ENCODE peak calls at places on chromosomes 11 and 22, in ten cellular contexts. J is fibroblast of mammary gland; I is pons; W is NCI-H1092; O is RPMI7951; F is stimulated activated CD8-positive, alpha-beta memory T cell treated with anti-CD3 and anti-CD28 coated beads, Interleukin-4, amount 100 ng/mL, for 1 hour; Z is stimulated activated CD4-positive, alpha-beta T cell treated with anti-CD3 and anti-CD28 coated beads, TNF-alpha, amount 100 ng/mL, for 48 hours; Q is brain microvascular endothelial cell; V is esophagus muscularis mucosa; C is NCI-H1436. K is an unnamed sample.

GRCh38 chr11:69573751-69574382 is 67.1 kb upstream of the CCND1 start:
- DNase-seq in J (no peak), I (no peak), W (no peak), O (no peak), F (no peak), Z (no peak), Q (no peak), V (no peak), C (no peak), K (no peak)

GRCh38 chr22:19916006-19916405 is 25.6 kb upstream of the COMT start:
- DNase-seq in J (no peak), I (no peak), W (no peak), O (no peak), F (no peak), Z (no peak), Q (no peak), V (no peak), C (no peak), K (no peak)

GRCh38 chr22:25853501-25853900 is 111.5 kb downstream of the MYO18B start:
- DNase-seq in J (no peak), I (no peak), W (no peak), O (peak; percentile 67), F (no peak), Z (no peak), Q (no peak), V (no peak), C (no peak), K (no peak)

GRCh38 chr11:93287434-93287833 is 43.1 kb upstream of the DEUP1 start:
- DNase-seq in J (no peak), I (no peak), W (no peak), O (no peak), F (no peak), Z (no peak), Q (no peak), V (no peak), C (no peak), K (no peak)

GRCh38 chr11:128734439-128735224 is 40.8 kb downstream of the FLI1 start:
- DNase-seq in J (no peak), I (peak; percentile 78), W (no peak), O (no peak), F (no peak), Z (no peak), Q (no peak), V (no peak), C (no peak), K (no peak)

GRCh38 chr11:22331771-22332170 is 6.4 kb upstream of the SLC17A6 start:
- DNase-seq in J (no peak), I (no peak), W (no peak), O (no peak), F (no peak), Z (no peak), Q (no peak), V (no peak), C (no peak), K (no peak)

GRCh38 chr11:2193099-2193886 is 21.7 kb upstream of the TH start:
- DNase-seq in J (no peak), I (no peak), W (no peak), O (no peak), F (no peak), Z (no peak), Q (no peak), V (no peak), C (no peak), K (no peak)

GRCh38 chr11:33996498-33997454 is 54.8 kb upstream of the CAPRIN1 start:
- DNase-seq in J (peak; percentile 76), I (peak; percentile 83), W (peak; percentile 57), O (peak; percentile 60), F (peak; percentile 53), Z (peak; percentile 61), Q (peak; percentile 77), V (no peak), C (peak; percentile 73), K (peak; percentile 58)

GRCh38 chr11:113782134-113782533 is 2.5 kb downstream of the CLDN25 start:
- DNase-seq in J (no peak), I (no peak), W (no peak), O (no peak), F (no peak), Z (no peak), Q (no peak), V (no peak), C (no peak), K (no peak)

GRCh38 chr11:103903621-103904323 is 132.7 kb upstream of the DDI1 start:
- DNase-seq in J (no peak), I (no peak), W (no peak), O (no peak), F (no peak), Z (no peak), Q (no peak), V (no peak), C (no peak), K (no peak)

GRCh38 chr11:64060861-64061444 is 25.2 kb downstream of the FLRT1 start:
- DNase-seq in J (peak; percentile 10), I (peak; percentile 53), W (peak; percentile 31), O (no peak), F (no peak), Z (peak; percentile 14), Q (peak; percentile 9), V (no peak), C (peak; percentile 41), K (peak; percentile 98)

GRCh38 chr11:59753650-59754493 is 1.3 kb upstream of the STX3 start:
- DNase-seq in J (peak; percentile 73), I (peak; percentile 88), W (peak; percentile 71), O (peak; percentile 77), F (peak; percentile 80), Z (peak; percentile 74), Q (peak; percentile 62), V (peak; percentile 97), C (peak; percentile 59), K (peak; percentile 74)

GRCh38 chr11:65869643-65870306 is 2.8 kb downstream of the EFEMP2 start:
- DNase-seq in J (no peak), I (no peak), W (no peak), O (no peak), F (no peak), Z (no peak), Q (no peak), V (no peak), C (no peak), K (no peak)

GRCh38 chr11:119222308-119222707 is 16.2 kb downstream of the CBL start:
- DNase-seq in J (peak; percentile 69), I (peak; percentile 78), W (peak; percentile 52), O (peak; percentile 16), F (no peak), Z (no peak), Q (peak; percentile 5), V (no peak), C (peak; percentile 1), K (peak; percentile 53)

GRCh38 chr11:45146072-45147016 is at the start of gene PRDM11:
- DNase-seq in J (peak; percentile 68), I (peak; percentile 31), W (peak; percentile 57), O (peak; percentile 70), F (peak; percentile 27), Z (no peak), Q (peak; percentile 66), V (no peak), C (peak; percentile 64), K (peak; percentile 47)

GRCh38 chr11:68993546-68993945 is 12.8 kb upstream of the MRGPRD start:
- DNase-seq in J (no peak), I (no peak), W (no peak), O (no peak), F (no peak), Z (no peak), Q (no peak), V (no peak), C (no peak), K (no peak)

GRCh38 chr22:50439314-50440250 is 35.3 kb downstream of the SBF1 start:
- DNase-seq in J (no peak), I (no peak), W (no peak), O (no peak), F (no peak), Z (no peak), Q (no peak), V (no peak), C (no peak), K (no peak)

GRCh38 chr22:46738642-46738960 is 549 bp upstream of the CERK start:
- DNase-seq in J (no peak), I (no peak), W (no peak), O (no peak), F (no peak), Z (no peak), Q (no peak), V (no peak), C (no peak), K (no peak)

GRCh38 chr11:28999620-29000019 is 891.4 kb downstream of the METTL15 start:
- DNase-seq in J (no peak), I (peak; percentile 11), W (no peak), O (no peak), F (no peak), Z (no peak), Q (no peak), V (no peak), C (no peak), K (no peak)

GRCh38 chr11:12599408-12600143 is 74.6 kb upstream of the TEAD1 start:
- DNase-seq in J (peak; percentile 29), I (peak; percentile 12), W (peak; percentile 33), O (peak; percentile 43), F (no peak), Z (peak; percentile 22), Q (no peak), V (no peak), C (no peak), K (peak; percentile 8)

GRCh38 chr11:6655020-6655789 is 404 bp downstream of the DCHS1 start:
- DNase-seq in J (no peak), I (no peak), W (no peak), O (peak; percentile 17), F (no peak), Z (no peak), Q (no peak), V (peak; percentile 91), C (no peak), K (peak; percentile 53)

GRCh38 chr11:133836076-133836548 is 9.2 kb downstream of the SPATA19 start:
- DNase-seq in J (no peak), I (no peak), W (no peak), O (no peak), F (no peak), Z (no peak), Q (no peak), V (no peak), C (no peak), K (no peak)

K was measured in NCI-H2227 treated with DMSO at 0.1 percent for 48 hours.